ENCODE peak calls at places on chromosomes 5 and 9, in five cellular contexts. C, T, O, P and L are unnamed samples.

GRCh38 chr9:71692337-71692736 is 76.0 kb downstream of the CEMIP2 start:
- DNase-seq in T (no peak), P (no peak), C (peak; percentile 58), O (no peak), L (no peak)

GRCh38 chr5:42944989-42945388 is 95.1 kb downstream of the ANXA2R start:
- DNase-seq in O (no peak), T (no peak), P (no peak), C (peak; percentile 96), L (peak; percentile 24)

GRCh38 chr5:132371603-132371994 is 2.1 kb downstream of the SLC22A5 start:
- DNase-seq in O (no peak), T (no peak), C (no peak), P (no peak), L (no peak)

GRCh38 chr5:147532157-147532556 is 22.3 kb upstream of the DPYSL3 start:
- DNase-seq in C (no peak), T (no peak), O (no peak), P (no peak), L (no peak)

GRCh38 chr9:37554318-37554717 is 21.9 kb downstream of the FBXO10 start:
- DNase-seq in T (no peak), C (no peak), O (no peak), P (no peak), L (no peak)

GRCh38 chr9:126320158-126320922 is 6.3 kb upstream of the MVB12B start:
- DNase-seq in C (no peak), P (no peak), T (no peak), O (no peak), L (no peak)

GRCh38 chr5:136038635-136039034 is 9.8 kb downstream of the TGFBI start:
- DNase-seq in O (no peak), C (peak; percentile 75), P (no peak), T (no peak), L (no peak)

GRCh38 chr5:179065703-179066102 is 5.5 kb downstream of the ZNF354C start:
- DNase-seq in P (no peak), C (no peak), O (no peak), T (no peak), L (no peak)

GRCh38 chr9:35651964-35652828 is 1.5 kb upstream of the SIT1 start:
- DNase-seq in C (peak; percentile 72), O (peak; percentile 72), P (no peak), T (no peak), L (no peak)

GRCh38 chr5:7794301-7794700 is 56.6 kb downstream of the CFAP90 start:
- DNase-seq in C (no peak), P (no peak), O (no peak), T (no peak), L (no peak)

DNA sequence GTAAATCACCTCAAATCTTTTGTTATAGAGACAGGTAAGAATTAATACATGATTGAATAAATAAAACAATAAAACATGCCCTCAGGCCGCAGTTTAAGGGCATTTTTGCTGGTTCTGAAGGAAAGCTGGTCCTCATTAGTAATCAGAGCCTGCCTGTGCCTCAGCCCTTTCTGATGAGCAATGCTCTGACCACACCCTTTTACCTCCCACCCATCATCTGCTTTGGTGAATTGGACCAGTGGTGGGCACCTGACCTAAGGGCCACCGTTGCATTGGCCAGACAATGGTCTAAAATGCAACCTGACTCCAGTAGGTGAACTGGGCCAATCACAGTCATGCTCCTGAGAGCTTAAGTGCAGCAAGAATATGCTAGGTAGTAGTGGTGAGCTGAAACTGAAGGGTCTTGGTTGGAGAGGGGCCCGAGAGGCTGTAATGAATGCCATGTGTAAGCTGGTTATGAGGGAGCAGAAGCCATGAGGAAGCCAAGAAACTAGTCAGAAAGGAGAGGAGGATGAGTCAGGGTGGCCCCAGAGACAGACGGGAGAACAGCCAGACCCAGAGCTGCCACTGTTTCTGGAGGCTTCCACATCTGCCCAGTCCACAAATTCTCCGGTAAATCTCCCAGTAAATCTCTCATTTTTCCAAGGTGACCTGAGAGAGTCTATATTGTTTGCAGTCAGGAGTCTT is 45.5 kb upstream of the ZSWIM6 start:
- DNase-seq in O (no peak), T (no peak), P (no peak), C (peak; percentile 68), L (no peak)
- TF ChIP-seq RAD21 in O (no peak), T (no peak), P (no peak), C (no peak), L (no peak)

GRCh38 chr5:167050568-167051214 is 1240.8 kb upstream of the WWC1 start:
- DNase-seq in O (no peak), P (no peak), C (no peak), T (no peak), L (no peak)
- TF ChIP-seq CTCF in O (no peak), P (no peak), C (no peak), T (peak; percentile 25), L (no peak)

GRCh38 chr9:94083384-94083783 is 880 bp upstream of the PTPDC1 start:
- DNase-seq in P (peak; percentile 47), C (no peak), T (no peak), O (no peak), L (no peak)
- H3K36me3 ChIP-seq in P (peaks cover 2% of the 10 kb centered on the region), C (peaks cover 2% of the 10 kb centered on the region), T (no peaks in the 10 kb centered on the region), O (peaks cover 4% of the 10 kb centered on the region), L (no peaks in the 10 kb centered on the region)

GRCh38 chr9:111120526-111120925 is 82.3 kb upstream of the LPAR1 start:
- DNase-seq in T (no peak), O (no peak), P (no peak), C (no peak), L (no peak)

GRCh38 chr9:111113712-111114111 is 75.4 kb upstream of the LPAR1 start:
- DNase-seq in T (no peak), O (no peak), P (no peak), C (no peak), L (no peak)

GRCh38 chr9:111114486-111114885 is 76.2 kb upstream of the LPAR1 start:
- DNase-seq in O (no peak), T (no peak), P (no peak), C (no peak), L (no peak)

DNA sequence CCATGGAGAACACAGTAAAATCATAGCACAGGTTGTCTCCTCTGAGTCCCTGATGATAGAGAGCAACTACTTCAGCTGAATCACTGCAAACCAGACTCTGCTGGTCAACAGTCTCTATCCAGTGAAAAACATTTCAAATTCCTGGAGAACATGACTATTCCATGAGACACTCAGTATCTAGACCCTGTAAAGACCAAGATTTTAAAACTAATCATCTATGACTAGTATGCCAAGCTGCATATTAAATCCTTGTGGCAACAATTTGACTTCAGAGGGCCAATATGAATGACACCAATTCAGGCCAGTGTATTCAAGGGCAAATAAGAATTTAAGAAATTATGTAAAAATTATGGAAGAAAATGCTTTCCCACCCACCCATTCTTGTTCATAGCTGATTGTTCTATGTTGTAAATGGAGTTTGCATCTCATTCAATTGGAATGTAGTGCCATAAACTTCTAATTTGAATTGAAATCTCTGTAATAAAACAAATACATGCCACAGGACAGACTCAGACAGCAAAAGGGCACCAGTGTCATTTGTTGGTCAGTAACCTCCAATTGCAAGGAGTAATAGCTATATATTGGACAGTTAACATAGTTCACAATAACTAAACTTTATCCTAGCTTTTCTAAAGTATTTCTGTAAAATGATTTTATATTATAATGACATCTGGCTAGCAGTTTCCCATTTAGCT is 80.1 kb upstream of the LPAR1 start:
- DNase-seq in C (peak; percentile 89), T (no peak), P (no peak), O (no peak), L (no peak)
- TF ChIP-seq RAD21 in C (no peak), T (no peak), P (no peak), O (no peak), L (no peak)